ENCODE peak calls at places on chromosomes 5 and 9, in six cellular contexts. K is stromal cell of bone marrow; Q is activated T-cell treated with anti-CD3 and anti-CD28 coated beads for 48 hours; Y is GM23248; S is AG09309; H is CD4-positive, CD25-positive, alpha-beta regulatory T cell. C is an unnamed sample.

GRCh38 chr5:150578781-150579461 is 61.5 kb upstream of the SYNPO start:
- DNase-seq in S (no peak), H (no peak), Q (no peak), Y (no peak), K (no peak), C (no peak)

GRCh38 chr9:87620727-87621322 is 105.1 kb upstream of the CTSL start:
- DNase-seq in Q (no peak), H (no peak), S (no peak), K (no peak), Y (no peak), C (no peak)

GRCh38 chr9:130498918-130499698 is 54.3 kb downstream of the ASS1 start:
- DNase-seq in Q (no peak), S (no peak), Y (no peak), H (no peak), K (no peak), C (no peak)

GRCh38 chr9:112783551-112783954 is 33.0 kb downstream of the SNX30 start:
- DNase-seq in S (no peak), K (no peak), Q (no peak), Y (no peak), H (no peak), C (no peak)

GRCh38 chr5:39526914-39527477 is 102.2 kb upstream of the DAB2 start:
- DNase-seq in S (no peak), Y (peak), Q (no peak), K (no peak), H (no peak), C (peak)

GRCh38 chr9:135081264-135081660 is 6.2 kb upstream of the OLFM1 start:
- DNase-seq in Q (no peak), K (no peak), S (no peak), H (no peak), Y (no peak), C (no peak)

GRCh38 chr5:77426670-77427069 is 65.4 kb downstream of the WDR41 start:
- DNase-seq in K (peak), H (no peak), Y (peak), Q (no peak), S (no peak), C (peak)

GRCh38 chr9:36566813-36567217 is 5.9 kb upstream of the MELK start:
- DNase-seq in Q (no peak), H (no peak), S (no peak), K (peak), Y (peak), C (peak)

GRCh38 chr5:96601811-96602244 is 60.3 kb upstream of the CAST start:
- DNase-seq in S (peak), K (peak), Q (peak), Y (peak), H (peak), C (peak)

GRCh38 chr9:71048271-71048670 is 73.2 kb downstream of the TRPM3 start:
- DNase-seq in H (no peak), Q (no peak), Y (no peak), S (no peak), K (no peak), C (no peak)

GRCh38 chr5:167720676-167721260 is 570.7 kb upstream of the WWC1 start:
- DNase-seq in Y (peak), H (no peak), S (no peak), K (no peak), Q (no peak), C (peak)

GRCh38 chr9:91837982-91838731 is 111.9 kb downstream of the ROR2 start:
- DNase-seq in Y (peak), K (no peak), Q (no peak), S (no peak), H (no peak), C (peak)

GRCh38 chr5:1150866-1151265 is 39.0 kb upstream of the SLC12A7 start:
- DNase-seq in Y (no peak), H (no peak), S (no peak), K (no peak), Q (no peak), C (no peak)

GRCh38 chr5:28967848-28968247 is 1929.5 kb upstream of the CDH9 start:
- DNase-seq in K (no peak), Q (no peak), Y (no peak), S (no peak), H (no peak), C (no peak)

C was measured in AG08395.